ENCODE peak calls at places on chromosome 22, in five cellular contexts. K, J, Q, S and Z are unnamed samples.

GRCh38 chr22:23565288-23565941 is 14.7 kb downstream of the IGLL1 start:
- DNase-seq in K (no peak), J (peak), Q (no peak), S (peak), Z (no peak)

GRCh38 chr22:48316245-48316875 is 1511.3 kb downstream of the BRD1 start:
- DNase-seq in K (no peak), J (no peak), Q (no peak), S (no peak), Z (no peak)

GRCh38 chr22:21443057-21443734 is 24.0 kb upstream of the TMEM191C start:
- DNase-seq in K (no peak), J (no peak), Q (no peak), S (no peak), Z (no peak)

GRCh38 chr22:46547883-46548244 is 10.4 kb upstream of the CELSR1 start:
- DNase-seq in K (no peak), J (no peak), Q (peak), S (no peak), Z (no peak)

GRCh38 chr22:46788426-46789168 is 26.1 kb downstream of the TBC1D22A start:
- DNase-seq in K (no peak), J (no peak), Q (no peak), S (no peak), Z (no peak)

GRCh38 chr22:21791635-21792625 is 56.3 kb upstream of the YPEL1 start:
- DNase-seq in K (no peak), J (peak), Q (no peak), S (no peak), Z (peak)

GRCh38 chr22:17807571-17808410 is 33.5 kb upstream of the BID start:
- DNase-seq in K (no peak), J (no peak), Q (no peak), S (no peak), Z (no peak)

GRCh38 chr22:31857247-31857646 is 87.1 kb upstream of the YWHAH start:
- DNase-seq in K (no peak), J (peak), Q (no peak), S (peak), Z (no peak)

GRCh38 chr22:17890245-17890671 is 116.0 kb upstream of the BID start:
- DNase-seq in K (no peak), J (no peak), Q (no peak), S (no peak), Z (no peak)

GRCh38 chr22:24067587-24068376 is 56.7 kb downstream of the CABIN1 start:
- DNase-seq in K (no peak), J (no peak), Q (no peak), S (no peak), Z (no peak)

GRCh38 chr22:30968015-30968923 is at the start of gene MORC2:
- DNase-seq in K (peak), J (peak), Q (peak), S (peak), Z (no peak)

GRCh38 chr22:33271390-33272161 is 213.4 kb upstream of the SYN3 start:
- DNase-seq in K (no peak), J (no peak), Q (no peak), S (no peak), Z (peak)

GRCh38 chr22:39723463-39723862 is 152.9 kb downstream of the CACNA1I start:
- DNase-seq in K (no peak), J (no peak), Q (no peak), S (no peak), Z (no peak)

GRCh38 chr22:42299586-42300285 is 29.3 kb upstream of the TCF20 start:
- DNase-seq in K (no peak), J (peak), Q (no peak), S (peak), Z (no peak)

GRCh38 chr22:46068176-46068907 is 82.0 kb upstream of the PPARA start:
- DNase-seq in K (no peak), J (no peak), Q (no peak), S (no peak), Z (no peak)

GRCh38 chr22:20946080-20946986 is 20.7 kb upstream of the AIFM3 start:
- DNase-seq in K (no peak), J (no peak), Q (no peak), S (no peak), Z (no peak)

GRCh38 chr22:26444777-26445176 is 15.7 kb downstream of the ASPHD2 start:
- DNase-seq in K (no peak), J (no peak), Q (no peak), S (no peak), Z (no peak)

GRCh38 chr22:18012528-18012927 is 11.8 kb downstream of the MICAL3 start:
- DNase-seq in K (no peak), J (no peak), Q (no peak), S (no peak), Z (no peak)

GRCh38 chr22:47090591-47091240 is 328.3 kb downstream of the TBC1D22A start:
- DNase-seq in K (no peak), J (peak), Q (no peak), S (peak), Z (no peak)

GRCh38 chr22:31068970-31069369 is 12.1 kb upstream of the SMTN start:
- DNase-seq in K (no peak), J (no peak), Q (no peak), S (peak), Z (no peak)

GRCh38 chr22:41833369-41834004 is 582 bp downstream of the SREBF2 start:
- DNase-seq in K (no peak), J (peak), Q (no peak), S (peak), Z (no peak)

GRCh38 chr22:23256986-23257888 is 76.9 kb downstream of the BCR start:
- DNase-seq in K (no peak), J (no peak), Q (no peak), S (no peak), Z (no peak)

GRCh38 chr22:41030891-41031290 is 61.5 kb upstream of the EP300 start:
- DNase-seq in K (no peak), J (no peak), Q (no peak), S (no peak), Z (no peak)

GRCh38 chr22:20957118-20957690 is 9.9 kb upstream of the AIFM3 start:
- DNase-seq in K (peak), J (no peak), Q (no peak), S (peak), Z (no peak)

DNA sequence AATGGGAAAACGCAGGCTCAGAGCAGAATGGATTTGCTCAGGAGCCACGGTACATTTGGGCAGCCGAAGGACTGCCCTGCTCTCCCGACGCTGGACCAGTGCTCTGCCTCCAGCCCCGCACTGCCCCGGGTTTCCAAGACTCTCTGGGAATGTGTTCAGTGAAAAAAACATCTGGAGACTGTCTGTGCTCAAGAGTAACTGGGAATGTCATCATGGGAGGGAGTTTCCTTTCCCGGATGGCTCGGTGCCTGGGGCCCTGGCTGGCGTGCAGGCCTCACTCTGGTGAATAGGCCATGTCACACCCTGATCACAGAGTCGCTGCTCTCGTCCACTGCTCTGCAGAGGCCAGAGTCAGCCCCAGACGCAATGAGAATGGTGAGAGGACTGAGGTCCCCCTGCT is 9.8 kb upstream of the APOL6 start:
- DNase-seq in K (no peak), J (no peak), Q (no peak), S (no peak), Z (no peak)
- TF ChIP-seq JUNB in K (no peak), J (no peak), Q (no peak), S (no peak), Z (no peak)

GRCh38 chr22:19103881-19104821 is 18.1 kb downstream of the DGCR2 start:
- DNase-seq in K (no peak), J (no peak), Q (no peak), S (no peak), Z (no peak)

GRCh38 chr22:19107730-19108074 is 14.5 kb downstream of the DGCR2 start:
- DNase-seq in K (no peak), J (no peak), Q (no peak), S (no peak), Z (no peak)

GRCh38 chr22:19105456-19105855 is 16.8 kb downstream of the DGCR2 start:
- DNase-seq in K (no peak), J (no peak), Q (no peak), S (no peak), Z (no peak)

GRCh38 chr22:19106886-19107729 is 15.1 kb downstream of the DGCR2 start:
- DNase-seq in K (no peak), J (no peak), Q (no peak), S (no peak), Z (no peak)

GRCh38 chr22:19105867-19106802 is 16.1 kb downstream of the DGCR2 start:
- DNase-seq in K (peak), J (peak), Q (no peak), S (peak), Z (no peak)
- TF ChIP-seq JUNB in K (no peak), J (no peak), Q (no peak), S (no peak), Z (no peak)

GRCh38 chr22:49475253-49475652 is 352.4 kb downstream of the BRD1 start:
- DNase-seq in K (no peak), J (no peak), Q (no peak), S (no peak), Z (no peak)
- TF ChIP-seq JUNB in K (no peak), J (no peak), Q (no peak), S (no peak), Z (no peak)

GRCh38 chr22:29803190-29803589 is 34.9 kb downstream of the ASCC2 start:
- DNase-seq in K (no peak), J (no peak), Q (no peak), S (no peak), Z (no peak)
- TF ChIP-seq JUNB in K (no peak), J (no peak), Q (no peak), S (no peak), Z (no peak)

DNA sequence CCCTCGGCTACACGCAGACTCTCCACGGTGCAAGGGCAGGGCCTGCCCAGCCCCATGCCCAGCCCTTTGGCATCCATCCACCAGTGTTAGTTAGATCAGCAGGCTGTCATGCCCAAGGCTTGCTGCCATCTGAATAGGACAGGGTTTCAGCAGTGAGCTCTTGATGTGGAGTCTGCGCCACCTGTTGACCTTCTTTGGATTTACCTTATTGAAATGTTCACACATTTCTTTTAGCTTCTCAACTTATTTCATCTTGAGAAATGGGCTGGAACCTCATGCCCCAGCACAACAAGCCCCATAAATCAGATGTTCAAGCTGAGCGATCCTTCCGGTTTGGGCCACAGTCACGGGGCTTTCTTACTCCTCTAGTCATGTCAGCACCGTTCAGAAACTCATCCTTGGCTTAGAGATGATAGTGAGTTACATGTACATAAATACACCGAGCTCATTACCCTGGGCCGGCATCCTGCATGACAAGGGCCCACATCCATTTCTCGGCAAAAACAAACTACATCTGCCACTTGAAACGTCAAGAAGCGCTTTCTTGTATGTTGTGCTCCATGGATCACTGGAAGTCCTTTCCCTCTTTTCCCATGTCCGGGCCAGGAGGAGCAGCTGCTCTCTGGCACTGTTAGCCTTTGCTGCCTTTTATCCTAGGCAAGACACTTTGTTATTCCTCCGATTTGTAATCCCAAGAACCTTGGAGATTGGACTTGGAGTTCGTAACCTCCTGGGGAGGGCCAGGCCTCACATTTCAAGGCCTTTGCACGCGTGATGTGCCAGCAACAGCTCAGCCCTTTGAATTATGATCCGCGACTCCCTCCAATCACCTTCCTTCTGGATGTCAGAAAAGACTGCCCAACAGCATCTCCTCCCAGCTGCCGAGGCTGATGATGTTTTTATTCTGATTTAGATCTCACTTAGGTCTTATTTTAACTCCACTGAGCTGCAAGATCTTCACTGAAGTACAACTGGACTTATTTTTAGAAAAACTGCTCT is 61.9 kb downstream of the PARVB start:
- DNase-seq in K (peak), J (peak), Q (peak), S (peak), Z (peak)
- TF ChIP-seq JUNB in K (no peak), J (no peak), Q (no peak), S (no peak), Z (no peak)

GRCh38 chr22:37229805-37230672 is 14.0 kb downstream of the RAC2 start:
- DNase-seq in K (no peak), J (peak), Q (no peak), S (no peak), Z (peak)

GRCh38 chr22:37229012-37229804 is 14.9 kb downstream of the RAC2 start:
- DNase-seq in K (peak), J (peak), Q (no peak), S (no peak), Z (no peak)

GRCh38 chr22:37226087-37226486 is 13.8 kb upstream of the SSTR3 start:
- DNase-seq in K (no peak), J (no peak), Q (no peak), S (no peak), Z (no peak)

GRCh38 chr22:37226514-37226913 is 14.2 kb upstream of the SSTR3 start:
- DNase-seq in K (no peak), J (no peak), Q (no peak), S (no peak), Z (no peak)

DNA sequence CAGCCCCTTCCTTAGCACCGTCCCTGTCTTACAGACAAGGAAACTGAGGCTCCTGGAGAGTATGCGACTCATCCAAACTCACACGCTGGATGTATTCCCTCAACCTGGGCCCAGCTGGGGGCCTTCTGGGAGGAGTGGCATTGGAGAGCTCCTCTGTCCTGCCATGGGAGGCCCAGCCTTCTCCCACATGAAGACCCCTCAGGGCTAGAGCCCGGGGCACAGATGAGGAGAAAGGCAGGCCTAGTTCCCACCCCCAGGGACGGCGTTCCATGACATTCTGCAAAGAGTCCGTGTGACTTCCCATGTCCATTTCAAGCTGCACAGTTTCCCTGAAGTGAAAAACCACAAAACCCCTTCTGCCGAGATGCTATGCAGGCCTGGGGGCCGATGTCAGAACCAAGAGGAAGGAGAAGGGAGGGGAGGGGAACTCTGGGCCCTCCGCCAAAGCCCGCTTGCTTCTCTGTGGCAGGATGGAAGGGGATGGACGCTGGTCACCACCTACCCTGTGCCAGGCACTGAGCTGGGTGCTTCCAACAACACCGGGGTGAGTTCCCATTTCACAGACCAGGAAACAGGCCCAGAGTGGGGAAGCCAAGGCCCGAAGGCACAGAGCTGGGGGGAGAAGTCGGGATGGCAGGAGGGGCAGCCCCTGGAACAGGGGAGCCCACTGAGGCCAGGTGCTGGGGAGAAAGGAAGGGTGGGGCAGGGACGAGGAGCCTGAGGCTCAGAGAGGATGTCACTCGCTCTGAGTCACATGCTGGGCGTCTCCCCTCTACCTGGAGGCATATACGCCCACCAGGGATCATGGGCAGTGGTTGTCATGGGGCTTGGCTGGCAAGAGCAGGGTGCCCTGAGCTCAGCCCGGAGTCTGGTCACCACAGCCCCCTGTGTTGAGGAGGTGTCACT is 15.7 kb downstream of the RAC2 start:
- DNase-seq in K (no peak), J (no peak), Q (no peak), S (no peak), Z (no peak)
- TF ChIP-seq JUNB in K (no peak), J (no peak), Q (no peak), S (no peak), Z (no peak)

GRCh38 chr22:27534720-27535125 is 266.8 kb downstream of the MN1 start:
- DNase-seq in K (no peak), J (no peak), Q (peak), S (no peak), Z (no peak)
- TF ChIP-seq JUNB in K (no peak), J (no peak), Q (no peak), S (no peak), Z (no peak)

DNA sequence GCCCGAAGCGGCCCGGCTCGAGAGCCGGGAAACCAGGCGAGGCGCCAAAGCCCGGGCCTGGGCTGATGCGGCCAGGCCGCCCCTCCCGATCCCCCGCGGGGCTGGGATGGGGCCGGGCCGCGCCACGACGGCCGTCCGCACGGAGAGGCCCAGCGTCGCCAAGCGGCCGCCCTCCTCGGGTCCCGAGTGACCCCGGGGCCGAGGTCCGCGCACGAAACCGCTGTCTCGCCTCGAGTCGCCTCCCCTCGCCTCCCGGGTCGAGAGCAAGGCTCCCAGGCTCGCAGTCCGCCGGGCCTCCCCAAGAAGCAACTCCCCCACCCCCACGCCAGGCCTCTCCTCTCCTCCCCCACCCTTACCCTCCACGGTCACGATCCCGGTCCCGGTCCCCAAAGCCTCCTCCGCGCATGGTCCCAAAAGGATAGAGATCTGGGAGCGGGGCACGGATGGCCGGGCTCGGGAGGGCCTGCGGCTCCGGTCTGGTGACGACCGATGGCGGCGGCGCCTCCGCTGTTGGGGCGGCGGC is 455 bp downstream of the DDX17 start:
- DNase-seq in K (peak), J (peak), Q (no peak), S (peak), Z (no peak)
- TF ChIP-seq JUNB in K (no peak), J (no peak), Q (no peak), S (no peak), Z (no peak)